ENCODE peak calls at places on chromosomes 3 and 15, in nine cellular contexts. P is adrenal gland, M is progenitor cell of endocrine pancreas, S is activated B cell treated with CpG ODN at 0.5 μM for 24 hours, F is tibial artery, G is GM10248, I is dorsolateral prefrontal cortex, E is Caco-2, H is testis. O is an unnamed sample.
A peak's percentile ranks its signal among the peaks of the same experiment; 100 is the strongest.

GRCh38 chr3:35651456-35651855 is 12.1 kb downstream of the ARPP21 start:
- DNase-seq in G (no peak), M (no peak), S (no peak), F (no peak), H (no peak), I (no peak), E (no peak), P (no peak), O (no peak)

GRCh38 chr15:73600413-73601050 is 32.7 kb downstream of the NPTN start:
- DNase-seq in S (no peak), H (no peak), F (no peak), I (no peak), E (no peak), P (no peak), M (no peak), G (no peak), O (no peak)

GRCh38 chr15:92954578-92954977 is 54.5 kb downstream of the CHD2 start:
- DNase-seq in G (no peak), E (peak; percentile 46), F (no peak), H (no peak), S (no peak), P (no peak), I (no peak), M (no peak), O (no peak)

GRCh38 chr3:84836961-84837360 is 121.8 kb upstream of the CADM2 start:
- DNase-seq in H (no peak), G (no peak), P (no peak), F (no peak), S (no peak), M (no peak), I (no peak), E (no peak), O (no peak)

GRCh38 chr3:16509721-16510619 is 3.5 kb downstream of the RFTN1 start:
- DNase-seq in G (peak; percentile 38), I (no peak), P (no peak), M (no peak), F (no peak), H (no peak), S (peak; percentile 44), E (no peak), O (no peak)

GRCh38 chr15:45573961-45574629 is 13.1 kb upstream of the BLOC1S6 start:
- DNase-seq in G (no peak), H (no peak), F (no peak), E (peak; percentile 61), P (no peak), M (peak; percentile 69), S (no peak), I (no peak), O (no peak)

GRCh38 chr15:51288143-51289065 is 50.0 kb downstream of the CYP19A1 start:
- DNase-seq in P (no peak), E (peak; percentile 61), G (no peak), H (no peak), M (no peak), I (no peak), S (no peak), F (no peak), O (no peak)

GRCh38 chr15:58425185-58425584 is 6.6 kb upstream of the LIPC start:
- DNase-seq in S (no peak), M (no peak), H (no peak), P (no peak), G (no peak), I (no peak), E (peak; percentile 39), F (no peak), O (no peak)

GRCh38 chr3:20772869-20773268 is 586.9 kb upstream of the SGO1 start:
- DNase-seq in M (no peak), G (no peak), I (no peak), E (no peak), H (no peak), P (no peak), S (no peak), F (no peak), O (no peak)

GRCh38 chr3:12415014-12415653 is 69.1 kb upstream of the TSEN2 start:
- DNase-seq in P (no peak), H (no peak), E (no peak), G (no peak), F (no peak), S (no peak), M (no peak), I (no peak), O (no peak)

GRCh38 chr15:70892002-70892911 is at the start of the genes LRRC49 and THAP10:
- DNase-seq in I (peak; percentile 91), M (peak; percentile 68), G (peak; percentile 84), E (peak; percentile 86), P (peak; percentile 94), S (peak; percentile 26), H (peak; percentile 97), F (peak; percentile 93), O (peak; percentile 69)

GRCh38 chr3:66740260-66740659 is 239.4 kb upstream of the LRIG1 start:
- DNase-seq in H (no peak), E (no peak), I (no peak), G (no peak), P (no peak), M (no peak), S (no peak), F (no peak), O (no peak)

GRCh38 chr15:99320374-99321215 is 69.3 kb downstream of the LRRC28 start:
- DNase-seq in M (no peak), S (no peak), G (no peak), F (no peak), E (no peak), H (no peak), P (no peak), I (no peak), O (no peak)

GRCh38 chr3:24495334-24495994 is 814 bp upstream of the THRB start:
- DNase-seq in M (peak; percentile 49), P (peak; percentile 74), G (no peak), I (peak; percentile 43), S (no peak), H (peak; percentile 63), F (peak; percentile 81), E (peak; percentile 76), O (no peak)
- TF ChIP-seq CTCF in M (peak; percentile 44), P (peak; percentile 27), G (no peak), I (no peak), S (no peak), H (no peak), F (no peak), E (no peak), O (no peak)

DNA sequence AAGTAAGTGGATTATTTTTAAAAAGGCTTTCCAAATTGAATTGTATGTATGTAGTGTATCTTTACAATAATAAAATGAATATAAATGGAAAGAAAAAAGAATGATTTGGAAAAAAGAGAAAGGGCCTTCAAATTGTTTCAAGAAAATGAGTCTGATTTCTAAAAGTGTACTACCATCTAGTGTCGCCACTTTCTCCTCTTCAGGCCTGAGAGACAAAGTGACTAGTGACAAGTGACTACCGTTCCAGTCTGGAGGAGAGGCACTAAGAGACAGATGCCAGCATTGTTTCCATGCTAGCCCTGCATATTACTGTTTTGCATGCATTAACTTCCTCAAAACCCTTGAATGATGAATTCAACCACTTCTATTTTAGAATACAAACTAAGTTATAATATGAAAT is 39.3 kb downstream of the P3H2 start:
- DNase-seq in E (no peak), S (no peak), G (no peak), M (no peak), I (no peak), P (no peak), H (no peak), F (no peak), O (no peak)
- TF ChIP-seq CTCF in E (no peak), S (no peak), G (no peak), M (no peak), I (peak; percentile 53), P (no peak), H (no peak), F (no peak), O (no peak)

GRCh38 chr3:186930143-186930638 is at the start of gene ST6GAL1:
- DNase-seq in F (peak; percentile 85), H (peak; percentile 80), P (peak; percentile 41), I (peak; percentile 53), E (peak; percentile 66), G (peak; percentile 84), M (peak; percentile 58), S (peak; percentile 75), O (no peak)
- TF ChIP-seq CTCF in F (peak; percentile 64), H (no peak), P (peak; percentile 48), I (peak; percentile 31), E (peak; percentile 19), G (peak; percentile 35), M (peak; percentile 46), S (no peak), O (no peak)

DNA sequence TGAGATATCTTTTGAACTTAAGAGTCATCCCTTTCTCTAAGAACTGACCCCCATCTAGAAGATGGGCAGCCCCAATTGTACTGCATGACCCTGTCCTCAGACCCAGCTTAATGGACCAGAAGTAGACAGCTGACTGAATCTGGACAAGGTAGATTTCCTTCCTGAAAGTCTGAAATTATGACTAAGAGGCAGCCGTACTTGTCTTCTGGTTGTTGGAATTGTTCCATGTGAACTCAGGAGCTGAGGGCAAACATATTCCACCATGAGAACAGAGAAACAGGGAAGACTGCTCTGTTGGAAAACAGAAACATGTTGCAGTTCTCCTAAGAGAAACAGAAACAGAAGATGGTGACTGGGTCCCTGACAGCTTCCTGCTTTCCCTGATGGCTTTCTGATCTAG is 24.2 kb downstream of the POPDC2 start:
- DNase-seq in S (no peak), M (no peak), H (no peak), P (no peak), I (no peak), G (no peak), F (no peak), E (no peak), O (no peak)
- TF ChIP-seq CTCF in S (no peak), M (no peak), H (no peak), P (no peak), I (no peak), G (no peak), F (no peak), E (no peak), O (no peak)

GRCh38 chr3:72993391-72993790 is 3.2 kb upstream of the PPP4R2 start:
- DNase-seq in P (no peak), H (no peak), F (no peak), S (no peak), M (no peak), E (peak; percentile 11), G (no peak), I (no peak), O (no peak)
- TF ChIP-seq CTCF in P (no peak), H (no peak), F (no peak), S (no peak), M (no peak), E (no peak), G (no peak), I (no peak), O (no peak)

O was measured in omental fat pad.